ENCODE peak calls at places on chromosomes 11 and 22, in eight cellular contexts. Z is OCI-M1; H is heart left ventricle; S is cardiac septum; C is CD4-positive, alpha-beta T cell; B is coronary artery; Q is T47D; V is activated T-cell treated with anti-CD3 and anti-CD28 coated beads, Interleukin-2, amount 50 U/mL, for 48 hours. D is an unnamed sample.

GRCh38 chr11:102491969-102492368 is 38.6 kb downstream of the MMP7 start:
- DNase-seq in Z (no peak), H (no peak), S (no peak), C (no peak), B (no peak), Q (no peak), V (no peak), D (no peak)

GRCh38 chr11:69075421-69076128 is 26.8 kb downstream of the TPCN2 start:
- DNase-seq in Z (peak; percentile 88), H (peak; percentile 82), S (peak; percentile 84), C (no peak), B (peak; percentile 92), Q (no peak), V (no peak), D (peak; percentile 53)

GRCh38 chr11:61392991-61393595 is 706 bp downstream of the TMEM216 start:
- DNase-seq in Z (peak; percentile 59), H (no peak), S (no peak), C (peak; percentile 12), B (no peak), Q (no peak), V (peak; percentile 40), D (no peak)

GRCh38 chr11:126233391-126233790 is 21.8 kb downstream of the FAM118B start:
- DNase-seq in Z (no peak), H (no peak), S (no peak), C (no peak), B (no peak), Q (no peak), V (no peak), D (no peak)

GRCh38 chr11:84498016-84498415 is 1129.1 kb downstream of the DLG2 start:
- DNase-seq in Z (no peak), H (no peak), S (no peak), C (no peak), B (no peak), Q (no peak), V (no peak), D (peak; percentile 1)

GRCh38 chr11:18347471-18348125 is 25.2 kb downstream of the GTF2H1 start:
- DNase-seq in Z (no peak), H (no peak), S (no peak), C (no peak), B (no peak), Q (no peak), V (no peak), D (no peak)

GRCh38 chr11:134228625-134229024 is 4.2 kb downstream of the VPS26B start:
- DNase-seq in Z (no peak), H (no peak), S (no peak), C (no peak), B (no peak), Q (no peak), V (peak; percentile 36), D (no peak)

GRCh38 chr22:46401370-46401769 is 65.9 kb downstream of the TRMU start:
- DNase-seq in Z (no peak), H (no peak), S (no peak), C (no peak), B (no peak), Q (no peak), V (no peak), D (no peak)

GRCh38 chr11:35183526-35183925 is 44.6 kb downstream of the CD44 start:
- DNase-seq in Z (no peak), H (no peak), S (no peak), C (no peak), B (no peak), Q (no peak), V (no peak), D (no peak)

GRCh38 chr11:61332266-61332822 is 561 bp downstream of the DDB1 start:
- DNase-seq in Z (no peak), H (no peak), S (no peak), C (no peak), B (no peak), Q (peak; percentile 60), V (no peak), D (no peak)